ENCODE peak calls at places on chromosomes 2 and 18, in seven cellular contexts. One of them, this sample, is unnamed.
A peak's percentile ranks its signal among the peaks of the same experiment; 100 is the strongest.

GRCh38 chr18:23148382-23148781 is 13.1 kb downstream of the CABLES1 start:
- DNase-seq in transverse colon: no peak
- DNase-seq in neuronal stem cell: no peak
- DNase-seq in A172: no peak
- DNase-seq in astrocyte of the cerebellum: no peak
- DNase-seq in stimulated activated naive CD4-positive, alpha-beta T cell treated with Interleukin-2 at 50 U/mL for 16 hours: no peak
- DNase-seq in stimulated activated CD8-positive, alpha-beta memory T cell treated with anti-CD3 and anti-CD28 coated beads, Interleukin-12 subunit alpha, Interleukin-12 subunit beta, amount 100 ng/mL, for 1 hour: no peak
- DNase-seq in this sample: no peak

GRCh38 chr2:205280630-205281225 is 401.6 kb upstream of the NRP2 start:
- DNase-seq in transverse colon: no peak
- DNase-seq in neuronal stem cell: no peak
- DNase-seq in A172: no peak
- DNase-seq in astrocyte of the cerebellum: no peak
- DNase-seq in stimulated activated naive CD4-positive, alpha-beta T cell treated with Interleukin-2 at 50 U/mL for 16 hours: no peak
- DNase-seq in stimulated activated CD8-positive, alpha-beta memory T cell treated with anti-CD3 and anti-CD28 coated beads, Interleukin-12 subunit alpha, Interleukin-12 subunit beta, amount 100 ng/mL, for 1 hour: no peak
- DNase-seq in this sample: no peak

GRCh38 chr2:230326453-230327417 is at the start of gene SP140L:
- DNase-seq in transverse colon: peak; percentile 85
- DNase-seq in neuronal stem cell: no peak
- DNase-seq in A172: peak; percentile 76
- DNase-seq in astrocyte of the cerebellum: peak; percentile 47
- DNase-seq in stimulated activated naive CD4-positive, alpha-beta T cell treated with Interleukin-2 at 50 U/mL for 16 hours: peak; percentile 74
- DNase-seq in stimulated activated CD8-positive, alpha-beta memory T cell treated with anti-CD3 and anti-CD28 coated beads, Interleukin-12 subunit alpha, Interleukin-12 subunit beta, amount 100 ng/mL, for 1 hour: peak; percentile 61
- DNase-seq in this sample: no peak

GRCh38 chr2:23636412-23636811 is 251.4 kb downstream of the KLHL29 start:
- DNase-seq in transverse colon: no peak
- DNase-seq in neuronal stem cell: no peak
- DNase-seq in A172: no peak
- DNase-seq in astrocyte of the cerebellum: no peak
- DNase-seq in stimulated activated naive CD4-positive, alpha-beta T cell treated with Interleukin-2 at 50 U/mL for 16 hours: no peak
- DNase-seq in stimulated activated CD8-positive, alpha-beta memory T cell treated with anti-CD3 and anti-CD28 coated beads, Interleukin-12 subunit alpha, Interleukin-12 subunit beta, amount 100 ng/mL, for 1 hour: no peak
- DNase-seq in this sample: no peak

GRCh38 chr2:187547353-187547979 is 6.8 kb downstream of the TFPI start:
- DNase-seq in transverse colon: peak; percentile 32
- DNase-seq in neuronal stem cell: no peak
- DNase-seq in A172: peak; percentile 98
- DNase-seq in astrocyte of the cerebellum: peak; percentile 71
- DNase-seq in stimulated activated naive CD4-positive, alpha-beta T cell treated with Interleukin-2 at 50 U/mL for 16 hours: no peak
- DNase-seq in stimulated activated CD8-positive, alpha-beta memory T cell treated with anti-CD3 and anti-CD28 coated beads, Interleukin-12 subunit alpha, Interleukin-12 subunit beta, amount 100 ng/mL, for 1 hour: no peak
- DNase-seq in this sample: peak; percentile 95

GRCh38 chr2:43033466-43034241 is 192.8 kb downstream of the ZFP36L2 start:
- DNase-seq in transverse colon: no peak
- DNase-seq in neuronal stem cell: no peak
- DNase-seq in A172: no peak
- DNase-seq in astrocyte of the cerebellum: no peak
- DNase-seq in stimulated activated naive CD4-positive, alpha-beta T cell treated with Interleukin-2 at 50 U/mL for 16 hours: no peak
- DNase-seq in stimulated activated CD8-positive, alpha-beta memory T cell treated with anti-CD3 and anti-CD28 coated beads, Interleukin-12 subunit alpha, Interleukin-12 subunit beta, amount 100 ng/mL, for 1 hour: no peak
- DNase-seq in this sample: no peak

GRCh38 chr2:75564026-75564688 is 3.4 kb upstream of the EVA1A start:
- DNase-seq in transverse colon: no peak
- DNase-seq in neuronal stem cell: no peak
- DNase-seq in A172: no peak
- DNase-seq in astrocyte of the cerebellum: no peak
- DNase-seq in stimulated activated naive CD4-positive, alpha-beta T cell treated with Interleukin-2 at 50 U/mL for 16 hours: no peak
- DNase-seq in stimulated activated CD8-positive, alpha-beta memory T cell treated with anti-CD3 and anti-CD28 coated beads, Interleukin-12 subunit alpha, Interleukin-12 subunit beta, amount 100 ng/mL, for 1 hour: no peak
- DNase-seq in this sample: no peak

GRCh38 chr18:46731316-46731715 is 25.5 kb downstream of the ST8SIA5 start:
- DNase-seq in transverse colon: no peak
- DNase-seq in neuronal stem cell: no peak
- DNase-seq in A172: no peak
- DNase-seq in astrocyte of the cerebellum: no peak
- DNase-seq in stimulated activated naive CD4-positive, alpha-beta T cell treated with Interleukin-2 at 50 U/mL for 16 hours: no peak
- DNase-seq in stimulated activated CD8-positive, alpha-beta memory T cell treated with anti-CD3 and anti-CD28 coated beads, Interleukin-12 subunit alpha, Interleukin-12 subunit beta, amount 100 ng/mL, for 1 hour: no peak
- DNase-seq in this sample: no peak

GRCh38 chr2:159903404-159904126 is 105.6 kb upstream of the CD302 start:
- DNase-seq in transverse colon: peak; percentile 61
- DNase-seq in neuronal stem cell: no peak
- DNase-seq in A172: no peak
- DNase-seq in astrocyte of the cerebellum: no peak
- DNase-seq in stimulated activated naive CD4-positive, alpha-beta T cell treated with Interleukin-2 at 50 U/mL for 16 hours: peak; percentile 43
- DNase-seq in stimulated activated CD8-positive, alpha-beta memory T cell treated with anti-CD3 and anti-CD28 coated beads, Interleukin-12 subunit alpha, Interleukin-12 subunit beta, amount 100 ng/mL, for 1 hour: peak; percentile 39
- DNase-seq in this sample: no peak

GRCh38 chr2:63581266-63581961 is 6.9 kb downstream of the WDPCP start:
- DNase-seq in transverse colon: no peak
- DNase-seq in neuronal stem cell: no peak
- DNase-seq in A172: no peak
- DNase-seq in astrocyte of the cerebellum: no peak
- DNase-seq in stimulated activated naive CD4-positive, alpha-beta T cell treated with Interleukin-2 at 50 U/mL for 16 hours: no peak
- DNase-seq in stimulated activated CD8-positive, alpha-beta memory T cell treated with anti-CD3 and anti-CD28 coated beads, Interleukin-12 subunit alpha, Interleukin-12 subunit beta, amount 100 ng/mL, for 1 hour: no peak
- DNase-seq in this sample: no peak

GRCh38 chr18:69635482-69635881 is 234.8 kb downstream of the DOK6 start:
- DNase-seq in transverse colon: no peak
- DNase-seq in neuronal stem cell: no peak
- DNase-seq in A172: no peak
- DNase-seq in astrocyte of the cerebellum: no peak
- DNase-seq in stimulated activated naive CD4-positive, alpha-beta T cell treated with Interleukin-2 at 50 U/mL for 16 hours: no peak
- DNase-seq in stimulated activated CD8-positive, alpha-beta memory T cell treated with anti-CD3 and anti-CD28 coated beads, Interleukin-12 subunit alpha, Interleukin-12 subunit beta, amount 100 ng/mL, for 1 hour: no peak
- DNase-seq in this sample: no peak

GRCh38 chr2:89763581-89764485 is 1072.4 kb downstream of the RPIA start:
- DNase-seq in transverse colon: no peak
- DNase-seq in neuronal stem cell: no peak
- DNase-seq in A172: no peak
- DNase-seq in astrocyte of the cerebellum: no peak
- DNase-seq in stimulated activated naive CD4-positive, alpha-beta T cell treated with Interleukin-2 at 50 U/mL for 16 hours: no peak
- DNase-seq in stimulated activated CD8-positive, alpha-beta memory T cell treated with anti-CD3 and anti-CD28 coated beads, Interleukin-12 subunit alpha, Interleukin-12 subunit beta, amount 100 ng/mL, for 1 hour: no peak
- DNase-seq in this sample: no peak

GRCh38 chr2:20675701-20676352 is 8.9 kb downstream of the GDF7 start:
- DNase-seq in transverse colon: peak; percentile 72
- DNase-seq in neuronal stem cell: no peak
- DNase-seq in A172: peak; percentile 41
- DNase-seq in astrocyte of the cerebellum: no peak
- DNase-seq in stimulated activated naive CD4-positive, alpha-beta T cell treated with Interleukin-2 at 50 U/mL for 16 hours: no peak
- DNase-seq in stimulated activated CD8-positive, alpha-beta memory T cell treated with anti-CD3 and anti-CD28 coated beads, Interleukin-12 subunit alpha, Interleukin-12 subunit beta, amount 100 ng/mL, for 1 hour: no peak
- DNase-seq in this sample: no peak

GRCh38 chr2:31319391-31320175 is 85.6 kb downstream of the EHD3 start:
- DNase-seq in transverse colon: peak; percentile 51
- DNase-seq in neuronal stem cell: no peak
- DNase-seq in A172: peak; percentile 39
- DNase-seq in astrocyte of the cerebellum: no peak
- DNase-seq in stimulated activated naive CD4-positive, alpha-beta T cell treated with Interleukin-2 at 50 U/mL for 16 hours: peak; percentile 39
- DNase-seq in stimulated activated CD8-positive, alpha-beta memory T cell treated with anti-CD3 and anti-CD28 coated beads, Interleukin-12 subunit alpha, Interleukin-12 subunit beta, amount 100 ng/mL, for 1 hour: no peak
- DNase-seq in this sample: no peak

GRCh38 chr2:142130111-142131015 is 453 bp downstream of the LRP1B start:
- DNase-seq in transverse colon: peak; percentile 55
- DNase-seq in neuronal stem cell: peak; percentile 60
- DNase-seq in A172: peak; percentile 5
- DNase-seq in astrocyte of the cerebellum: peak; percentile 64
- DNase-seq in stimulated activated naive CD4-positive, alpha-beta T cell treated with Interleukin-2 at 50 U/mL for 16 hours: no peak
- DNase-seq in stimulated activated CD8-positive, alpha-beta memory T cell treated with anti-CD3 and anti-CD28 coated beads, Interleukin-12 subunit alpha, Interleukin-12 subunit beta, amount 100 ng/mL, for 1 hour: no peak
- DNase-seq in this sample: no peak

GRCh38 chr2:116810071-116810470 is 1004.4 kb upstream of the DDX18 start:
- DNase-seq in transverse colon: peak; percentile 33
- DNase-seq in neuronal stem cell: no peak
- DNase-seq in A172: no peak
- DNase-seq in astrocyte of the cerebellum: no peak
- DNase-seq in stimulated activated naive CD4-positive, alpha-beta T cell treated with Interleukin-2 at 50 U/mL for 16 hours: no peak
- DNase-seq in stimulated activated CD8-positive, alpha-beta memory T cell treated with anti-CD3 and anti-CD28 coated beads, Interleukin-12 subunit alpha, Interleukin-12 subunit beta, amount 100 ng/mL, for 1 hour: no peak
- DNase-seq in this sample: no peak

GRCh38 chr18:22865354-22866116 is 67.6 kb upstream of the RBBP8 start:
- DNase-seq in transverse colon: no peak
- DNase-seq in neuronal stem cell: no peak
- DNase-seq in A172: no peak
- DNase-seq in astrocyte of the cerebellum: no peak
- DNase-seq in stimulated activated naive CD4-positive, alpha-beta T cell treated with Interleukin-2 at 50 U/mL for 16 hours: no peak
- DNase-seq in stimulated activated CD8-positive, alpha-beta memory T cell treated with anti-CD3 and anti-CD28 coated beads, Interleukin-12 subunit alpha, Interleukin-12 subunit beta, amount 100 ng/mL, for 1 hour: no peak
- DNase-seq in this sample: no peak

GRCh38 chr2:30287857-30288513 is 56.7 kb downstream of the LBH start:
- DNase-seq in transverse colon: no peak
- DNase-seq in neuronal stem cell: no peak
- DNase-seq in A172: no peak
- DNase-seq in astrocyte of the cerebellum: no peak
- DNase-seq in stimulated activated naive CD4-positive, alpha-beta T cell treated with Interleukin-2 at 50 U/mL for 16 hours: no peak
- DNase-seq in stimulated activated CD8-positive, alpha-beta memory T cell treated with anti-CD3 and anti-CD28 coated beads, Interleukin-12 subunit alpha, Interleukin-12 subunit beta, amount 100 ng/mL, for 1 hour: no peak
- DNase-seq in this sample: no peak

GRCh38 chr18:57516068-57516467 is 70.4 kb downstream of the FECH start:
- DNase-seq in transverse colon: no peak
- DNase-seq in neuronal stem cell: no peak
- DNase-seq in A172: no peak
- DNase-seq in astrocyte of the cerebellum: no peak
- DNase-seq in stimulated activated naive CD4-positive, alpha-beta T cell treated with Interleukin-2 at 50 U/mL for 16 hours: no peak
- DNase-seq in stimulated activated CD8-positive, alpha-beta memory T cell treated with anti-CD3 and anti-CD28 coated beads, Interleukin-12 subunit alpha, Interleukin-12 subunit beta, amount 100 ng/mL, for 1 hour: no peak
- DNase-seq in this sample: no peak

GRCh38 chr2:27832396-27832795 is 57.8 kb downstream of the RBKS start:
- DNase-seq in transverse colon: no peak
- DNase-seq in neuronal stem cell: no peak
- DNase-seq in A172: peak; percentile 74
- DNase-seq in astrocyte of the cerebellum: peak; percentile 84
- DNase-seq in stimulated activated naive CD4-positive, alpha-beta T cell treated with Interleukin-2 at 50 U/mL for 16 hours: no peak
- DNase-seq in stimulated activated CD8-positive, alpha-beta memory T cell treated with anti-CD3 and anti-CD28 coated beads, Interleukin-12 subunit alpha, Interleukin-12 subunit beta, amount 100 ng/mL, for 1 hour: no peak
- DNase-seq in this sample: peak; percentile 76

GRCh38 chr2:153068067-153068466 is 349.6 kb downstream of the ARL6IP6 start:
- DNase-seq in transverse colon: no peak
- DNase-seq in neuronal stem cell: no peak
- DNase-seq in A172: no peak
- DNase-seq in astrocyte of the cerebellum: no peak
- DNase-seq in stimulated activated naive CD4-positive, alpha-beta T cell treated with Interleukin-2 at 50 U/mL for 16 hours: no peak
- DNase-seq in stimulated activated CD8-positive, alpha-beta memory T cell treated with anti-CD3 and anti-CD28 coated beads, Interleukin-12 subunit alpha, Interleukin-12 subunit beta, amount 100 ng/mL, for 1 hour: no peak
- DNase-seq in this sample: no peak

GRCh38 chr18:44107187-44107586 is 573.5 kb upstream of the SETBP1 start:
- DNase-seq in transverse colon: no peak
- DNase-seq in neuronal stem cell: no peak
- DNase-seq in A172: no peak
- DNase-seq in astrocyte of the cerebellum: no peak
- DNase-seq in stimulated activated naive CD4-positive, alpha-beta T cell treated with Interleukin-2 at 50 U/mL for 16 hours: no peak
- DNase-seq in stimulated activated CD8-positive, alpha-beta memory T cell treated with anti-CD3 and anti-CD28 coated beads, Interleukin-12 subunit alpha, Interleukin-12 subunit beta, amount 100 ng/mL, for 1 hour: no peak
- DNase-seq in this sample: no peak

GRCh38 chr2:122007577-122007976 is 252.1 kb downstream of the TSN start:
- DNase-seq in transverse colon: no peak
- DNase-seq in neuronal stem cell: no peak
- DNase-seq in A172: no peak
- DNase-seq in astrocyte of the cerebellum: no peak
- DNase-seq in stimulated activated naive CD4-positive, alpha-beta T cell treated with Interleukin-2 at 50 U/mL for 16 hours: no peak
- DNase-seq in stimulated activated CD8-positive, alpha-beta memory T cell treated with anti-CD3 and anti-CD28 coated beads, Interleukin-12 subunit alpha, Interleukin-12 subunit beta, amount 100 ng/mL, for 1 hour: no peak
- DNase-seq in this sample: no peak

GRCh38 chr2:69693059-69693458 is 48.9 kb upstream of the ANXA4 start:
- DNase-seq in transverse colon: no peak
- DNase-seq in neuronal stem cell: no peak
- DNase-seq in A172: no peak
- DNase-seq in astrocyte of the cerebellum: no peak
- DNase-seq in stimulated activated naive CD4-positive, alpha-beta T cell treated with Interleukin-2 at 50 U/mL for 16 hours: no peak
- DNase-seq in stimulated activated CD8-positive, alpha-beta memory T cell treated with anti-CD3 and anti-CD28 coated beads, Interleukin-12 subunit alpha, Interleukin-12 subunit beta, amount 100 ng/mL, for 1 hour: no peak
- DNase-seq in this sample: no peak

GRCh38 chr2:54284801-54285200 is 28.8 kb upstream of the TSPYL6 start:
- DNase-seq in transverse colon: no peak
- DNase-seq in neuronal stem cell: no peak
- DNase-seq in A172: no peak
- DNase-seq in astrocyte of the cerebellum: no peak
- DNase-seq in stimulated activated naive CD4-positive, alpha-beta T cell treated with Interleukin-2 at 50 U/mL for 16 hours: no peak
- DNase-seq in stimulated activated CD8-positive, alpha-beta memory T cell treated with anti-CD3 and anti-CD28 coated beads, Interleukin-12 subunit alpha, Interleukin-12 subunit beta, amount 100 ng/mL, for 1 hour: no peak
- DNase-seq in this sample: no peak

GRCh38 chr2:193584522-193584938 is 1389.8 kb upstream of the TMEFF2 start:
- DNase-seq in transverse colon: no peak
- DNase-seq in neuronal stem cell: no peak
- DNase-seq in A172: peak; percentile 68
- DNase-seq in astrocyte of the cerebellum: no peak
- DNase-seq in stimulated activated naive CD4-positive, alpha-beta T cell treated with Interleukin-2 at 50 U/mL for 16 hours: no peak
- DNase-seq in stimulated activated CD8-positive, alpha-beta memory T cell treated with anti-CD3 and anti-CD28 coated beads, Interleukin-12 subunit alpha, Interleukin-12 subunit beta, amount 100 ng/mL, for 1 hour: no peak
- DNase-seq in this sample: peak; percentile 35

GRCh38 chr2:101328474-101329007 is 20.0 kb upstream of the RNF149 start:
- DNase-seq in transverse colon: peak; percentile 25
- DNase-seq in neuronal stem cell: no peak
- DNase-seq in A172: peak; percentile 46
- DNase-seq in astrocyte of the cerebellum: no peak
- DNase-seq in stimulated activated naive CD4-positive, alpha-beta T cell treated with Interleukin-2 at 50 U/mL for 16 hours: no peak
- DNase-seq in stimulated activated CD8-positive, alpha-beta memory T cell treated with anti-CD3 and anti-CD28 coated beads, Interleukin-12 subunit alpha, Interleukin-12 subunit beta, amount 100 ng/mL, for 1 hour: no peak
- DNase-seq in this sample: no peak

GRCh38 chr2:37582911-37583310 is 88.5 kb downstream of the CDC42EP3 start:
- DNase-seq in transverse colon: no peak
- DNase-seq in neuronal stem cell: no peak
- DNase-seq in A172: no peak
- DNase-seq in astrocyte of the cerebellum: no peak
- DNase-seq in stimulated activated naive CD4-positive, alpha-beta T cell treated with Interleukin-2 at 50 U/mL for 16 hours: no peak
- DNase-seq in stimulated activated CD8-positive, alpha-beta memory T cell treated with anti-CD3 and anti-CD28 coated beads, Interleukin-12 subunit alpha, Interleukin-12 subunit beta, amount 100 ng/mL, for 1 hour: no peak
- DNase-seq in this sample: no peak

GRCh38 chr2:1569879-1570450 is 156.7 kb downstream of the TPO start:
- DNase-seq in transverse colon: no peak
- DNase-seq in neuronal stem cell: no peak
- DNase-seq in A172: no peak
- DNase-seq in astrocyte of the cerebellum: no peak
- DNase-seq in stimulated activated naive CD4-positive, alpha-beta T cell treated with Interleukin-2 at 50 U/mL for 16 hours: no peak
- DNase-seq in stimulated activated CD8-positive, alpha-beta memory T cell treated with anti-CD3 and anti-CD28 coated beads, Interleukin-12 subunit alpha, Interleukin-12 subunit beta, amount 100 ng/mL, for 1 hour: no peak
- DNase-seq in this sample: no peak

GRCh38 chr2:230814616-230815015 is 50.1 kb upstream of the ITM2C start:
- DNase-seq in transverse colon: no peak
- DNase-seq in neuronal stem cell: no peak
- DNase-seq in A172: peak; percentile 6
- DNase-seq in astrocyte of the cerebellum: peak; percentile 6
- DNase-seq in stimulated activated naive CD4-positive, alpha-beta T cell treated with Interleukin-2 at 50 U/mL for 16 hours: no peak
- DNase-seq in stimulated activated CD8-positive, alpha-beta memory T cell treated with anti-CD3 and anti-CD28 coated beads, Interleukin-12 subunit alpha, Interleukin-12 subunit beta, amount 100 ng/mL, for 1 hour: no peak
- DNase-seq in this sample: no peak

GRCh38 chr2:46202987-46203386 is 94.2 kb upstream of the EPAS1 start:
- DNase-seq in transverse colon: no peak
- DNase-seq in neuronal stem cell: no peak
- DNase-seq in A172: no peak
- DNase-seq in astrocyte of the cerebellum: no peak
- DNase-seq in stimulated activated naive CD4-positive, alpha-beta T cell treated with Interleukin-2 at 50 U/mL for 16 hours: no peak
- DNase-seq in stimulated activated CD8-positive, alpha-beta memory T cell treated with anti-CD3 and anti-CD28 coated beads, Interleukin-12 subunit alpha, Interleukin-12 subunit beta, amount 100 ng/mL, for 1 hour: no peak
- DNase-seq in this sample: no peak

GRCh38 chr2:84836215-84836614 is 44.7 kb downstream of the TRABD2A start:
- DNase-seq in transverse colon: no peak
- DNase-seq in neuronal stem cell: no peak
- DNase-seq in A172: no peak
- DNase-seq in astrocyte of the cerebellum: no peak
- DNase-seq in stimulated activated naive CD4-positive, alpha-beta T cell treated with Interleukin-2 at 50 U/mL for 16 hours: no peak
- DNase-seq in stimulated activated CD8-positive, alpha-beta memory T cell treated with anti-CD3 and anti-CD28 coated beads, Interleukin-12 subunit alpha, Interleukin-12 subunit beta, amount 100 ng/mL, for 1 hour: no peak
- DNase-seq in this sample: no peak

This sample was measured in non-pigmented ciliary epithelial cell.